ENCODE peak calls at places on chromosome 7, in seven cellular contexts. A, C, E, R, J, X and S are unnamed samples.

GRCh38 chr7:106679153-106679931 is 18.4 kb upstream of the CCDC71L start:
- DNase-seq in A (no peak), C (no peak), E (no peak), R (no peak), J (no peak), X (no peak), S (peak; percentile 36)

GRCh38 chr7:120412665-120413064 is 139.7 kb downstream of the KCND2 start:
- DNase-seq in A (no peak), C (no peak), E (no peak), R (no peak), J (no peak), X (no peak), S (no peak)

GRCh38 chr7:25288536-25289283 is 60.4 kb upstream of the NPVF start:
- DNase-seq in A (no peak), C (no peak), E (peak; percentile 88), R (no peak), J (no peak), X (no peak), S (no peak)

GRCh38 chr7:29988391-29989256 is 977 bp downstream of the SCRN1 start:
- DNase-seq in A (no peak), C (peak; percentile 49), E (no peak), R (peak; percentile 46), J (peak; percentile 52), X (peak; percentile 78), S (peak; percentile 58)

GRCh38 chr7:41921453-41921912 is 218.6 kb upstream of the INHBA start:
- DNase-seq in A (no peak), C (no peak), E (peak; percentile 72), R (no peak), J (no peak), X (no peak), S (no peak)

GRCh38 chr7:108114117-108114841 is 15.9 kb downstream of the LAMB4 start:
- DNase-seq in A (no peak), C (no peak), E (peak; percentile 50), R (no peak), J (no peak), X (no peak), S (peak; percentile 18)

GRCh38 chr7:142420554-142421362 is 162.9 kb upstream of the PRSS58 start:
- DNase-seq in A (no peak), C (no peak), E (peak; percentile 66), R (peak; percentile 13), J (no peak), X (no peak), S (no peak)

GRCh38 chr7:111320133-111320532 is 229.2 kb downstream of the LRRN3 start:
- DNase-seq in A (no peak), C (no peak), E (no peak), R (no peak), J (no peak), X (no peak), S (no peak)

GRCh38 chr7:117435475-117436043 is 8.3 kb upstream of the ASZ1 start:
- DNase-seq in A (no peak), C (no peak), E (no peak), R (no peak), J (no peak), X (no peak), S (no peak)

GRCh38 chr7:45897042-45897690 is 8.9 kb downstream of the IGFBP1 start:
- DNase-seq in A (no peak), C (no peak), E (no peak), R (no peak), J (no peak), X (no peak), S (no peak)

GRCh38 chr7:82036146-82036886 is 266.5 kb upstream of the HGF start:
- DNase-seq in A (no peak), C (no peak), E (no peak), R (no peak), J (no peak), X (no peak), S (no peak)

GRCh38 chr7:82029236-82029635 is 259.4 kb upstream of the HGF start:
- DNase-seq in A (no peak), C (no peak), E (no peak), R (no peak), J (no peak), X (no peak), S (no peak)

DNA sequence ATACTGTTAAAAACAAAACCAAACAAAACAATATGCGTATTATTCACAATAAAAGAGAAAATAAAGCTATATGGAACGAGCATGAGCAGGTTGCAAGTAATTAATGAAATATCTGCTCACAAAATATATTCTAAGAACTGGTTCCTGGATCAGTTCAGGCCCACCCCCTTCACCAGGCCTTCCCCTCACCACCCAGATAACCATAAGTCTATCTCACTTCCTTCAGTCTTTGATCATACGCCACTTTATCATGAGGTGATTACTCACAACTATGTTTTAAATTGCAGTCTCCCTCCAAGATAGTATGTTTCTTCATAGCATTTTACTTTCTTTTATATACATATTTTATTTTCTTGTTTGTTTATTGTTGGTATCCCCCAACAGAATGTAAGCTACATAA is 263.1 kb upstream of the HGF start:
- DNase-seq in A (no peak), C (no peak), E (no peak), R (no peak), J (no peak), X (no peak), S (peak; percentile 28)
- TF ChIP-seq POLR2A in A (no peak), C (no peak), E (no peak), R (no peak), J (no peak), X (no peak), S (no peak)

DNA sequence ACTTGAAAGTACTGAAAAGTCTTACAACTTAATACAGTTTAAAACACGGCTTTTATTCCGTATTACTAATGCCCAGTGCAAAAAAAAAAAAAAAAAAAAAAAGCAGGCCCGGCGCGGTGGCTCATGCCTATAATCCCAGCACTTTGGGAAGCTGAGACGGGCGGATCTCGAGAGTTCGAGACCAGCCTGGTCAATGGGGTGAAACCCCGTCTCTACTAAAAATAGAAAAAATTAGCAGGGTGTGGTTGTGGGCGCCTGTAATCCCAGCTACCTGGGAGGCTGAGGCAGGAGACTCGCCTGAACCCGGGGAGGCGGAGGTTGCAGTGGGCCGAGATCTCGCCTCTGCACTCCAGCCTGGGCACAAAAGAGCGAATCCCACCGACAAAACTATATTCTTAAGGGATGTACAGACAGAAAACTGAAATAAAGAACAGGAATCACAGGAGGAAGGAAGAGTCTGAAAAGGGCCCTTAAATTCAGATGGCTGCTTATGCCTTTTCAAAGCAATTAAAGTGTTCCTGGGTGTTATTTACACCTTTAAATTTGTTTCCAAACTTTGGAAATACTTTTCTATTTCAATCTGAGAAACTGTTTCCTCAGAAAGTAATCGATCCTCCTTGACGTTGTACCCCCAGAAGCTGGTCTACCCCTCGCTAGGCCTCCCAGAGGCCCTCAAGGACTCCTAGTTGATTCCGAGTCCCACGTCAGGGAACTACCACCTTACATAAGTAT is 2.1 kb upstream of the KMT2E start:
- DNase-seq in A (no peak), C (peak; percentile 42), E (no peak), R (peak; percentile 48), J (peak; percentile 33), X (peak; percentile 75), S (peak; percentile 50)
- TF ChIP-seq POLR2A in A (no peak), C (no peak), E (no peak), R (peak; percentile 12), J (no peak), X (no peak), S (no peak)

GRCh38 chr7:157358041-157358752 is 21.4 kb downstream of the DNAJB6 start:
- DNase-seq in A (no peak), C (no peak), E (no peak), R (no peak), J (no peak), X (no peak), S (no peak)
- TF ChIP-seq POLR2A in A (no peak), C (no peak), E (no peak), R (no peak), J (no peak), X (no peak), S (no peak)

DNA sequence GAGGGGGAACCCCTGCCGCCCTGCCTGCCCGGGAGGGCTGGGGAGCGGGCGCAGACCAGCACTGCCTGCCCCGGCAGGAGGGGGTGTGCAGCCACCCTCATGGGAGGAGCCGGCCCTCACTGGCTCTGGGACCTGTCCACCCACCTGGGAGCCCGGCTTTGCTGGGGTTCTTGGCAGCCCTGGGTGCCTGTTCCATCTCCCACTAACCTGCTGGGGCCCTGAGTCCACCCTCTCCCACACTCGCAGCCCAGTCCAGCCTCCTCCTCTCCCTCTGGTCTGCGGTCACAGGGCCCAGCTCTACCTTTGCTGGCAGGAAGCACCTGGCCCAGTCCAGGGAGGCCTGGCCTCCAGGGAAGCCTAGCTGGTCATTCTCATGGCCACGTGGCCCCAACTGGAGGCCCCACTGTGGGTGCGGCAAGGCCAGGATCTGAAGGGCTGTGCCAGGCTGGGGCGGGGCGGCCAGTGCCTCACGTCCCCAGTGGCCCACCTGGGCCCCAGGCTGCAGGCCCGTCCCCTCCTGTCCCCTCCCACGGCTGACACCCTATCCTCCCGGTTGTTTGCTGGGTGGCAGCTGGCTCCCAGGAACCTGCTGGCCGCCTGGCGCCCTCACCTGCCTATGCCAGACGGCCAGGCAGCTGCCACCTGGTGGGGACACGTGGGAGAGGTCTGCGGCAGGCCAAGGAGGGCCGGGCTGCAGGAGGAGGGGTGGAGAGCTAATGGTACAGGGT is at the start of gene TMEM184A:
- DNase-seq in A (peak; percentile 90), C (no peak), E (no peak), R (peak; percentile 93), J (peak; percentile 54), X (no peak), S (peak; percentile 34)
- TF ChIP-seq POLR2A in A (peak; percentile 35), C (no peak), E (no peak), R (peak; percentile 73), J (peak; percentile 74), X (no peak), S (no peak)

GRCh38 chr7:100681491-100682227 is 8.1 kb downstream of the GNB2 start:
- DNase-seq in A (no peak), C (peak; percentile 19), E (no peak), R (peak; percentile 6), J (no peak), X (peak; percentile 67), S (no peak)
- TF ChIP-seq POLR2A in A (no peak), C (no peak), E (no peak), R (no peak), J (no peak), X (no peak), S (no peak)

DNA sequence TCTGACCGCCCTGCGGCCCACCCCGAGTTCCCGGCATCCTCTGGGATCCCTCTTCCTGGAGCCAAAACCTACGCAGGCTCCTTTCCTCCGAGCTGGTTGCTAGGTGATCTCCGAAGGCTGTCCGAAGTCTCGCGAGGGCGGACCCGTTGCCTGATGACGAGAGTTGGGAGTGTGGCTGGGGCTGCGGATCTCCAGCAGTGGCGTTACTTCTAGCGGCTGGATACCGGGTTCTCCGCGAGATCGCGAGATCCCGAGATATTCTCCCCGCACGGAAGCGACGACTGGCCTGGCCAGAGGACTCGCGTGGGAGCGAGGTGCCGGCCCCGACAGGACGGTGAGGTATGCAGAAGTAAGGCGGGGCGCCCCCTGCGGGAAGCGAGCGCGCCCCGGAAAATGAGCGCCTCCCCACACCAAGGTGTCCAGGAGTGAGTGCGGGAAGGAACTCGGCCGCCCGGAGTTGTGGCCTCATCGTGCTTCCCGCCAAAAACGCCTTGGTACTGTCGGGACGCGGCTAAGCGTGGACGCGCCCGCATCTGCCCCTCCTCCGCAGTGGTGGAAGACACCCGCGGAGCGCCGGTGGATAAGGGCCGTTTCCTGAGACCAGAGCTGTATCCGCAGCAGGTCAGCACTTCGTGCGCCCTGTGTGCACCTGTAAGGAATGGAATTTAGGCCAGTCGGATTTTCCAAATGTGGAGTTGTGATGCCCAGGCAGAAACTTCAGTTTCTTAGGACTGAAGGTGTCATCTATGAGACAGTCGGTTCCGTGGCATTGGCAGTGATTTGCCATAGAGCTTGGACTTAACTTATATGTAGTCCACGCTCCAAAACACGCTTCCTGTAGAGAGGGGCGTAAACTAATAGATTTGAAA is at the start of gene AGBL3:
- DNase-seq in A (peak; percentile 93), C (peak; percentile 98), E (peak; percentile 99), R (peak; percentile 96), J (peak; percentile 92), X (peak; percentile 99), S (peak; percentile 89)
- TF ChIP-seq POLR2A in A (no peak), C (peak; percentile 63), E (no peak), R (peak; percentile 55), J (no peak), X (peak; percentile 39), S (peak; percentile 60)

GRCh38 chr7:90211391-90212148 is at the start of gene STEAP2:
- DNase-seq in A (peak; percentile 90), C (peak; percentile 94), E (peak; percentile 96), R (peak; percentile 89), J (peak; percentile 27), X (peak; percentile 98), S (peak; percentile 6)
- TF ChIP-seq POLR2A in A (peak; percentile 65), C (no peak), E (peak; percentile 52), R (peak; percentile 80), J (peak; percentile 77), X (peak; percentile 15), S (no peak)